ENCODE peak calls at places on chromosomes 13 and 19, in four cellular contexts. R, K, H and A are unnamed samples.

GRCh38 chr19:18526316-18526715 is 4.4 kb upstream of the ELL start:
- DNase-seq in R (peak; percentile 98), K (no peak), H (no peak), A (no peak)

GRCh38 chr19:30669329-30670010 is 297.3 kb downstream of the ZNF536 start:
- DNase-seq in R (peak; percentile 23), K (peak; percentile 50), H (peak; percentile 72), A (peak; percentile 32)

GRCh38 chr13:98202026-98202425 is 25.0 kb upstream of the RNF113B start:
- DNase-seq in R (no peak), K (no peak), H (no peak), A (no peak)

GRCh38 chr19:1161716-1162115 is 12.4 kb downstream of the SBNO2 start:
- DNase-seq in R (peak; percentile 90), K (peak; percentile 73), H (peak; percentile 71), A (no peak)

GRCh38 chr13:48559638-48560320 is 26.9 kb upstream of the RCBTB2 start:
- DNase-seq in R (peak; percentile 87), K (peak; percentile 40), H (no peak), A (peak; percentile 29)

GRCh38 chr19:2051771-2052704 is 994 bp upstream of the MKNK2 start:
- DNase-seq in R (peak; percentile 71), K (no peak), H (no peak), A (no peak)

GRCh38 chr13:25872871-25873607 is 178.8 kb downstream of the SHISA2 start:
- DNase-seq in R (peak; percentile 36), K (no peak), H (no peak), A (no peak)

GRCh38 chr19:49690073-49690655 is 752 bp upstream of the CPT1C start:
- DNase-seq in R (no peak), K (no peak), H (no peak), A (no peak)

GRCh38 chr13:67221630-67222226 is 8.4 kb downstream of the PCDH9 start:
- DNase-seq in R (no peak), K (no peak), H (no peak), A (no peak)

GRCh38 chr19:1104452-1105216 is 840 bp downstream of the GPX4 start:
- DNase-seq in R (peak; percentile 74), K (peak; percentile 75), H (peak; percentile 90), A (peak; percentile 59)

GRCh38 chr13:20702945-20703784 is at the start of gene IL17D:
- DNase-seq in R (no peak), K (no peak), H (peak; percentile 64), A (peak; percentile 16)

GRCh38 chr19:27392027-27392632 is 1820.8 kb downstream of the UQCRFS1 start:
- DNase-seq in R (no peak), K (no peak), H (peak; percentile 8), A (no peak)

GRCh38 chr13:57631607-57632275 is at the start of gene PCDH17:
- DNase-seq in R (no peak), K (peak; percentile 38), H (peak; percentile 39), A (peak; percentile 60)

GRCh38 chr19:4227771-4228170 is 1.6 kb upstream of the EBI3 start:
- DNase-seq in R (no peak), K (no peak), H (no peak), A (no peak)

DNA sequence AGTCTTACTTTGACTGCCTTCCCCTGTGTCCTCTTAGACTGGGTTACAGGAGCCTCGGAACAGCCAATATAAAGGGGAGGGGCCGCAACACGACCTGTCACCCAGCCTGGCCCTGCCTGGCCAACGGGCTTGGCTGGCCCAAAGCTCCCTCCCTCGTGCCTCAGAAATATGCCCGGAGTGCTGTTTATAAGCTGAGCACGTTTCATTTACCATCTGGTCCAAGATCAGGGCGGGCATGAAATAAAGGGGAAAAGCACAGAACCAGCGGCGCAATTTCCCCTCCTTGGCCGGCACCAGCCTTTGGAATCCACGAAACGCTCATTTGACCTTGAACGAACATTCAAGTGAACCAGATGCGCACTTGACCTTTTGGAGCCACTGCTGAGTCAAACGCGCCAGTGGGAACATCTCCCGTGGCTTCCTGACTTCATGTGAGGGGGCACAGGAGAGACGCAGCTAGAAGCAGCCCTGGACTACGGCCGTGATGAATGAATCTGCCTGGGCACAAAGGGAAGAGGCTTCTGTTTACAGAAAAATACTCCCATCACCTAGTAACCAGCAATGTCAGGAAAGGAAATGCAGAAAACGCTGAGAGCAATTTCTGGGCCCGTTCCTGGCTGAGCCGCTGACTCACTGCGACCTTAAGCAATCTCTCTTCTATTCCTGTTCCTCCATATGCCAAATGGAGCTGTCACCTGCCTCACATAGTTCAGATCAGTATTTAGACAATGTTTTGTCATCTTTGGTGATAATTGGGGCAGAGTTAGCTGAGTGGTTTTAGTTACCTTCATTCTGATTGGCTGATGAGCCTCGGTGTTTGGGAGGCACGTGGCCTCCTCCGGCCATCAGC is 53.3 kb downstream of the RFX2 start:
- DNase-seq in R (peak; percentile 99), K (peak; percentile 95), H (peak; percentile 80), A (peak; percentile 94)
- H3K4me3 ChIP-seq in R (no peak overlapping the region), K (no peak overlapping the region), H (no peak overlapping the region), A (no peak overlapping the region)

DNA sequence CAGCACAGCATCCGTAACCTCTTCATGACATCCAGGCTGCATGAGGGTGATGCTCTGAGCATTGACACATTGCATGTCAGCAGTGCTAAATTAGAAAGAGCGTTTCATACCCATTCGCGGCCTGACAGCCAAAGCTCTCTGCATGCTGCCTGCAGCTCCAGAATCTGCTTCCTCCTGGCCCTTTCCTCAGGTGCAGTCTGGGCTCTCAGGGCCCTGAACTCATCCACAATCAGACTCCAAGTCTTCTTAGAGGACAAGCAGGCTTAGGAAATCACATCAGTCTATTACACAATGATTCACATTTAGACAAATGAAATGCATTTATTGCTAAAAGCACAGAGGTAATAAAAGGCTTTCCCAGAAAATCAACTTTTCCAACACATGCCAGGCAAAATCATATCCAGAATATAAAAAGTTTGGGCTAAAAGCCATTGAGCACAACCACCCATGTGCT is 109.1 kb downstream of the COL4A2 start:
- DNase-seq in R (peak; percentile 40), K (peak; percentile 57), H (no peak), A (no peak)
- TF ChIP-seq CTCF in R (no peak), K (no peak), H (no peak), A (no peak)

GRCh38 chr13:88459335-88459734 is 788.2 kb downstream of the SLITRK5 start:
- DNase-seq in R (no peak), K (no peak), H (no peak), A (no peak)

GRCh38 chr13:88461272-88462009 is 790.3 kb downstream of the SLITRK5 start:
- DNase-seq in R (no peak), K (no peak), H (no peak), A (no peak)

DNA sequence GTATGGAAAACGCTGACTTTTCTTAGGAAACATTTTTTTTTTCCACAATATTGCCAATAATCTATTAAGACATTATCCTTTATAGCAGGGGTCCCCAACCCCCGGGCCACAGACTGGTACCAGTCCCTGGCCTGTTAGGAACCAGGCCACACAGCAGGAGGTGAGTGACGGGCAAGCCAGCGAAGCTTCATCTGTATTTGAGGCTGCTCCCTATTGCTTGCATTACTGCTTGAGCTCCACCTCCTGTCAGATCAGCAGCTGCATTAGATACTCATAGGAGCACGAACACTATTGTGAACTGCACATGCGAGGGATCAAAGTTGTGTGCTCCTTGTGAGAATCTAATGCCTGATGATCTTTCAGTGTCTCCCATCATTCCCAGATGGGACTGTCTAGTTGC is 793.7 kb downstream of the SLITRK5 start:
- DNase-seq in R (no peak), K (no peak), H (no peak), A (no peak)
- H3K4me3 ChIP-seq in R (no peak overlapping the region), K (no peak overlapping the region), H (no peak overlapping the region), A (no peak overlapping the region)

DNA sequence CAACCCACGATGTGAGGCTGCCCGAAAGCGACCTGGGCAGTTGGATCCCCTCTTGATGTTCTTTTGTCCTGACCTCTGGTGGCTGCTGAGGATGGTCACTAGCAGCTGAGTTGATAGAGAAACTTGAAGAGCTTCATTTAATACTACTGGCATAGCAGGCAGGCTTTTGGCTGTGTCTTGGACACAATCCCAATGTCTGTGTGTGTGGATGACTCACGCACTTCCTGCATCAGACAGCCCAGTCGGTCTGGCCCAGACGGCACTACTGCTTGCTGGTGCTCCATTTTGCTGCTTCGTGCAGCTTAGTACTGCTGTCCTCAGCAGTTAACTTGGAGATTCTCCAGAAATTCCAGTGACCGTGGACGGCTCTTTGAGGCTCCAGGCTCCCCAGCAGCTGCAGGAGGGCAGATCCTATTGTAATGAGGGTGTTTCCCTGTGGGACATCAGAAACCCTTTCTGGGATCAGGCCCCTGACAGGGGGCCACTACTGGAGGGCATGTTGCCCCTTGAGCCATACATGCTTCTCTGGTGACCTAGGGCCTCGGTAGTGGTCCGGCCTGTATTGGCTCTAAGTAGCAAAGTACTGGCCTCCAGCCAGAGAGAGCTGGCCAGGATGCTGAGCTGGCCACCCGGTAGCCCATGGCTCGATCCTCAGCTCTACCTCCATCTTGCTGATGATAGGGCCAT is 4.5 kb downstream of the FPR3 start:
- DNase-seq in R (peak; percentile 74), K (peak; percentile 100), H (no peak), A (peak; percentile 94)
- TF ChIP-seq CTCF in R (no peak), K (peak; percentile 36), H (no peak), A (peak; percentile 13)

DNA sequence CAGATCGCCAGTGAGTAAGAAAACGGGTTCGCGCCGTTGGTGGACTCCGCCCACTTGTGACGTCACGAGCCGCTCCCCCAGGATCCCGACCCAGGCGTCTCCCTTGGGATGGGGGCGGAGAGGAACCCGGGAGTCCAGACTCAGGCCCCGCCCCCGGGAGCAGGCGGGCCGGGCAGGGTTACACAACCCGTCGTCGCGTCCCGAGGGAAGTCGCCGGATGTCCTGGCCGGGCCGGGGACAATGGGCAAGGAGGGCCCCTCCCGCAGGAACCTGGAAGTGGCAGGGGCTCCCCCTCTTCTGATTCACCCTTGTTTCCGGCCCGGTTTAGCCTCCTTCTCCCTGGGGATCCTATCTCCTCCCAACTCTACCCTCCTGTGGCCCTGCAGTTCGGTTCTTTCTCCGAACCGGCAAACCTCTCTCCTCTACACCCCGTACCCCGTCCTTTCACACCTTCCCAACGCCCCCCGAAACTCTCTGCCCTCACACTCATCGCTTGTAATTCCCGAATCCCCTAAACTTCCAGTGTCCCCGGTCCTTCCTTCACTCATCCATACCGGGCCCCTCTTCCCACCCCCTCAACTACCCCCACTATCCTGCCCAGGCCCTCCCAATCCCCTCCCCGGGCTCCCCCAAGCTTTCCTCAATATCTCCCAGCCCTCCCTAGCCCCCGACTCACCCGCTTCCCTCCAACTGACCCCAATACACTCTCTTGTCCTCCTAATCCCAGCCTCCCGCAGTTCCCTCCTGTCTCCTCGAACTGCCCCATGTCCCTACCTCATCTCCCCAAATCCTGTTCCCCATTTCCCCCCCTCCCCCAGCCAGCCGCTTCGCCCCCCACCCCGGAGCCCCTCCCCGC is 20.0 kb upstream of the ERCC1 start:
- DNase-seq in R (peak; percentile 94), K (peak; percentile 82), H (peak; percentile 99), A (peak; percentile 85)
- H3K4me3 ChIP-seq in R (peak overlapping the region; percentile 55), K (peak overlapping the region; percentile 53), H (peak overlapping the region; percentile 57), A (peak overlapping the region; percentile 46)

DNA sequence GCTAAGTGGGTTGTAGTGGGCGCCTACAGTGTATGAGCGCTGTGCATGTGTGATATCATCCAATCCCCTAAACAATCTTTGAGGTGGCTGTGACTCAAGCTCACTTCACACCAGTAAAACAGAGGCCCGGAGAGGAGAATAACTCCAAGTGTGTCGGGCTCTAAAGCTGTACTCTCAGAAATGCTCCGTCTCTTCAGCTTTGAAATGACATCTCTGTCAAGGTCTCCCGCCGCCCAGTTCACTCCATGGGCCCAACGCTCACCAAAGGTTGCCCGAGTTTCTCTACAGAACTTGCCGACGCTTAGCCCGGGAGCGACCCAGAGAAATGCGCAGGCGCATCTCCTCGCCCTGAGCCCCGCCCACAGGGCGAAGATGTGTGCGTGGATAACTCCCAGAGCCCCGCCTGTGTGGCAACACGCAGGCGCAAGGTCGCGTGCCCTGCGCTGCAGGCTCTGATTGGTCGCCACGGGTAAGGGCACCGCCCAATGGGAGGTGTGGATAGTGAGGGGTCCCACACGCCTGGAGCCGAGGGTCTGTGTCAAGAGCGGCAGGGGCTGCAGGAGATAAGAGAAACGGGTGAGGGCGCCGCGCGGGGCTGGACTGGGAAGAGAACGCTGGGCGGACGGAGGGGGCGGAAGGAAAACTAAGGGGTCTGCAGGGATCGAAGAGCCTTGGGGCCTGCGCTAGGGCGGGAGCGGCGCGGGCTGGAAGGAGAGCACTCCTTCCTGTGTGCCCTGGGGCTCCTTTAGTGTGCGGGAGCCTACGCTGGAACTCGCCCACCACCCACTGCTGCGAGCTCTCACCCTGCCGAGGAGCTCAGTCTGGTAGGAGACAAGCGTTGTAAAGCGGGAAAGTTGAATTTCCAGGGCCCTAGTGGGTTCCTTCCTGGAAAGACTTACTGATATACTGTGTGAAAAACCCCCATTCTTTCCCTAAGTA is at the start of gene ZNF526:
- DNase-seq in R (peak; percentile 98), K (peak; percentile 98), H (peak; percentile 98), A (peak; percentile 98)
- TF ChIP-seq CTCF in R (no peak), K (no peak), H (no peak), A (peak; percentile 2)